ENCODE peak calls at places on chromosomes 13 and 19, in ten cellular contexts. One of them, this sample, is unnamed.
A peak's percentile ranks its signal among the peaks of the same experiment; 100 is the strongest.

GRCh38 chr13:99983401-99984133 is 2.0 kb downstream of the ZIC2 start:
- DNase-seq in T follicular helper cell: no peak
- DNase-seq in neural progenitor cell: peak; percentile 48
- DNase-seq in stimulated activated CD4-positive, alpha-beta T cell treated with anti-CD3 and anti-CD28 coated beads, Interleukin-15, amount 100 ng/mL, for 1 hour: no peak
- DNase-seq in H1: peak; percentile 46
- DNase-seq in SHP77: no peak
- DNase-seq in HFFc6: no peak
- DNase-seq in ELR: peak; percentile 43
- DNase-seq in activated naive CD4-positive, alpha-beta T cell treated with anti-CD3 and anti-CD28 coated beads, Interleukin-2, amount 50 U/mL, for 72 hours: peak; percentile 20
- DNase-seq in activated CD8-positive, alpha-beta memory T cell treated with anti-CD3 and anti-CD28 coated beads, Interleukin-2, amount 50 U/mL, for 48 hours: no peak
- DNase-seq in this sample: peak; percentile 84

GRCh38 chr19:15293751-15294505 is 38.4 kb downstream of the BRD4 start:
- DNase-seq in T follicular helper cell: no peak
- DNase-seq in neural progenitor cell: no peak
- DNase-seq in stimulated activated CD4-positive, alpha-beta T cell treated with anti-CD3 and anti-CD28 coated beads, Interleukin-15, amount 100 ng/mL, for 1 hour: no peak
- DNase-seq in H1: no peak
- DNase-seq in SHP77: no peak
- DNase-seq in HFFc6: no peak
- DNase-seq in ELR: no peak
- DNase-seq in activated naive CD4-positive, alpha-beta T cell treated with anti-CD3 and anti-CD28 coated beads, Interleukin-2, amount 50 U/mL, for 72 hours: no peak
- DNase-seq in activated CD8-positive, alpha-beta memory T cell treated with anti-CD3 and anti-CD28 coated beads, Interleukin-2, amount 50 U/mL, for 48 hours: no peak
- DNase-seq in this sample: no peak

GRCh38 chr13:94708031-94708571 is 4.2 kb downstream of the SOX21 start:
- DNase-seq in T follicular helper cell: no peak
- DNase-seq in neural progenitor cell: peak; percentile 95
- DNase-seq in stimulated activated CD4-positive, alpha-beta T cell treated with anti-CD3 and anti-CD28 coated beads, Interleukin-15, amount 100 ng/mL, for 1 hour: no peak
- DNase-seq in H1: peak; percentile 71
- DNase-seq in SHP77: no peak
- DNase-seq in HFFc6: no peak
- DNase-seq in ELR: no peak
- DNase-seq in activated naive CD4-positive, alpha-beta T cell treated with anti-CD3 and anti-CD28 coated beads, Interleukin-2, amount 50 U/mL, for 72 hours: no peak
- DNase-seq in activated CD8-positive, alpha-beta memory T cell treated with anti-CD3 and anti-CD28 coated beads, Interleukin-2, amount 50 U/mL, for 48 hours: peak; percentile 57
- DNase-seq in this sample: peak; percentile 84

GRCh38 chr13:112172641-112173171 is 105.8 kb downstream of the SOX1 start:
- DNase-seq in T follicular helper cell: no peak
- DNase-seq in neural progenitor cell: peak; percentile 26
- DNase-seq in stimulated activated CD4-positive, alpha-beta T cell treated with anti-CD3 and anti-CD28 coated beads, Interleukin-15, amount 100 ng/mL, for 1 hour: no peak
- DNase-seq in H1: no peak
- DNase-seq in SHP77: no peak
- DNase-seq in HFFc6: no peak
- DNase-seq in ELR: no peak
- DNase-seq in activated naive CD4-positive, alpha-beta T cell treated with anti-CD3 and anti-CD28 coated beads, Interleukin-2, amount 50 U/mL, for 72 hours: no peak
- DNase-seq in activated CD8-positive, alpha-beta memory T cell treated with anti-CD3 and anti-CD28 coated beads, Interleukin-2, amount 50 U/mL, for 48 hours: no peak
- DNase-seq in this sample: peak; percentile 25

GRCh38 chr13:100154835-100155463 is 66.1 kb downstream of the PCCA start:
- DNase-seq in T follicular helper cell: no peak
- DNase-seq in neural progenitor cell: peak; percentile 22
- DNase-seq in stimulated activated CD4-positive, alpha-beta T cell treated with anti-CD3 and anti-CD28 coated beads, Interleukin-15, amount 100 ng/mL, for 1 hour: no peak
- DNase-seq in H1: no peak
- DNase-seq in SHP77: no peak
- DNase-seq in HFFc6: no peak
- DNase-seq in ELR: no peak
- DNase-seq in activated naive CD4-positive, alpha-beta T cell treated with anti-CD3 and anti-CD28 coated beads, Interleukin-2, amount 50 U/mL, for 72 hours: no peak
- DNase-seq in activated CD8-positive, alpha-beta memory T cell treated with anti-CD3 and anti-CD28 coated beads, Interleukin-2, amount 50 U/mL, for 48 hours: no peak
- DNase-seq in this sample: no peak

GRCh38 chr19:6610934-6611370 is 20.0 kb upstream of the CD70 start:
- DNase-seq in T follicular helper cell: no peak
- DNase-seq in neural progenitor cell: no peak
- DNase-seq in stimulated activated CD4-positive, alpha-beta T cell treated with anti-CD3 and anti-CD28 coated beads, Interleukin-15, amount 100 ng/mL, for 1 hour: no peak
- DNase-seq in H1: no peak
- DNase-seq in SHP77: no peak
- DNase-seq in HFFc6: peak; percentile 93
- DNase-seq in ELR: peak; percentile 92
- DNase-seq in activated naive CD4-positive, alpha-beta T cell treated with anti-CD3 and anti-CD28 coated beads, Interleukin-2, amount 50 U/mL, for 72 hours: no peak
- DNase-seq in activated CD8-positive, alpha-beta memory T cell treated with anti-CD3 and anti-CD28 coated beads, Interleukin-2, amount 50 U/mL, for 48 hours: no peak
- DNase-seq in this sample: no peak

GRCh38 chr13:103941506-103942148 is 875.4 kb upstream of the SLC10A2 start:
- DNase-seq in T follicular helper cell: no peak
- DNase-seq in neural progenitor cell: no peak
- DNase-seq in stimulated activated CD4-positive, alpha-beta T cell treated with anti-CD3 and anti-CD28 coated beads, Interleukin-15, amount 100 ng/mL, for 1 hour: no peak
- DNase-seq in H1: no peak
- DNase-seq in SHP77: no peak
- DNase-seq in HFFc6: no peak
- DNase-seq in ELR: no peak
- DNase-seq in activated naive CD4-positive, alpha-beta T cell treated with anti-CD3 and anti-CD28 coated beads, Interleukin-2, amount 50 U/mL, for 72 hours: no peak
- DNase-seq in activated CD8-positive, alpha-beta memory T cell treated with anti-CD3 and anti-CD28 coated beads, Interleukin-2, amount 50 U/mL, for 48 hours: no peak
- DNase-seq in this sample: no peak

GRCh38 chr19:2927032-2927430 is 17.7 kb downstream of the ZNF77 start:
- DNase-seq in T follicular helper cell: no peak
- DNase-seq in neural progenitor cell: no peak
- DNase-seq in stimulated activated CD4-positive, alpha-beta T cell treated with anti-CD3 and anti-CD28 coated beads, Interleukin-15, amount 100 ng/mL, for 1 hour: no peak
- DNase-seq in H1: no peak
- DNase-seq in SHP77: no peak
- DNase-seq in HFFc6: no peak
- DNase-seq in ELR: no peak
- DNase-seq in activated naive CD4-positive, alpha-beta T cell treated with anti-CD3 and anti-CD28 coated beads, Interleukin-2, amount 50 U/mL, for 72 hours: no peak
- DNase-seq in activated CD8-positive, alpha-beta memory T cell treated with anti-CD3 and anti-CD28 coated beads, Interleukin-2, amount 50 U/mL, for 48 hours: no peak
- DNase-seq in this sample: no peak

GRCh38 chr13:39306639-39307589 is 268.7 kb downstream of the NHLRC3 start:
- DNase-seq in T follicular helper cell: no peak
- DNase-seq in neural progenitor cell: no peak
- DNase-seq in stimulated activated CD4-positive, alpha-beta T cell treated with anti-CD3 and anti-CD28 coated beads, Interleukin-15, amount 100 ng/mL, for 1 hour: no peak
- DNase-seq in H1: no peak
- DNase-seq in SHP77: no peak
- DNase-seq in HFFc6: no peak
- DNase-seq in ELR: no peak
- DNase-seq in activated naive CD4-positive, alpha-beta T cell treated with anti-CD3 and anti-CD28 coated beads, Interleukin-2, amount 50 U/mL, for 72 hours: no peak
- DNase-seq in activated CD8-positive, alpha-beta memory T cell treated with anti-CD3 and anti-CD28 coated beads, Interleukin-2, amount 50 U/mL, for 48 hours: no peak
- DNase-seq in this sample: no peak

GRCh38 chr19:10998045-10998533 is 37.3 kb downstream of the SMARCA4 start:
- DNase-seq in T follicular helper cell: no peak
- DNase-seq in neural progenitor cell: no peak
- DNase-seq in stimulated activated CD4-positive, alpha-beta T cell treated with anti-CD3 and anti-CD28 coated beads, Interleukin-15, amount 100 ng/mL, for 1 hour: no peak
- DNase-seq in H1: no peak
- DNase-seq in SHP77: no peak
- DNase-seq in HFFc6: no peak
- DNase-seq in ELR: no peak
- DNase-seq in activated naive CD4-positive, alpha-beta T cell treated with anti-CD3 and anti-CD28 coated beads, Interleukin-2, amount 50 U/mL, for 72 hours: no peak
- DNase-seq in activated CD8-positive, alpha-beta memory T cell treated with anti-CD3 and anti-CD28 coated beads, Interleukin-2, amount 50 U/mL, for 48 hours: no peak
- DNase-seq in this sample: no peak

GRCh38 chr19:2532252-2533071 is 56.5 kb downstream of the GADD45B start:
- DNase-seq in T follicular helper cell: no peak
- DNase-seq in neural progenitor cell: no peak
- DNase-seq in stimulated activated CD4-positive, alpha-beta T cell treated with anti-CD3 and anti-CD28 coated beads, Interleukin-15, amount 100 ng/mL, for 1 hour: no peak
- DNase-seq in H1: no peak
- DNase-seq in SHP77: no peak
- DNase-seq in HFFc6: peak; percentile 96
- DNase-seq in ELR: peak; percentile 94
- DNase-seq in activated naive CD4-positive, alpha-beta T cell treated with anti-CD3 and anti-CD28 coated beads, Interleukin-2, amount 50 U/mL, for 72 hours: no peak
- DNase-seq in activated CD8-positive, alpha-beta memory T cell treated with anti-CD3 and anti-CD28 coated beads, Interleukin-2, amount 50 U/mL, for 48 hours: no peak
- DNase-seq in this sample: no peak

GRCh38 chr19:4849019-4849418 is 17.5 kb upstream of the TICAM1 start:
- DNase-seq in T follicular helper cell: no peak
- DNase-seq in neural progenitor cell: no peak
- DNase-seq in stimulated activated CD4-positive, alpha-beta T cell treated with anti-CD3 and anti-CD28 coated beads, Interleukin-15, amount 100 ng/mL, for 1 hour: no peak
- DNase-seq in H1: no peak
- DNase-seq in SHP77: no peak
- DNase-seq in HFFc6: no peak
- DNase-seq in ELR: no peak
- DNase-seq in activated naive CD4-positive, alpha-beta T cell treated with anti-CD3 and anti-CD28 coated beads, Interleukin-2, amount 50 U/mL, for 72 hours: no peak
- DNase-seq in activated CD8-positive, alpha-beta memory T cell treated with anti-CD3 and anti-CD28 coated beads, Interleukin-2, amount 50 U/mL, for 48 hours: no peak
- DNase-seq in this sample: no peak

GRCh38 chr13:45456196-45456972 is 8.4 kb upstream of the COG3 start:
- DNase-seq in T follicular helper cell: no peak
- DNase-seq in neural progenitor cell: no peak
- DNase-seq in stimulated activated CD4-positive, alpha-beta T cell treated with anti-CD3 and anti-CD28 coated beads, Interleukin-15, amount 100 ng/mL, for 1 hour: no peak
- DNase-seq in H1: no peak
- DNase-seq in SHP77: no peak
- DNase-seq in HFFc6: peak; percentile 54
- DNase-seq in ELR: peak; percentile 66
- DNase-seq in activated naive CD4-positive, alpha-beta T cell treated with anti-CD3 and anti-CD28 coated beads, Interleukin-2, amount 50 U/mL, for 72 hours: no peak
- DNase-seq in activated CD8-positive, alpha-beta memory T cell treated with anti-CD3 and anti-CD28 coated beads, Interleukin-2, amount 50 U/mL, for 48 hours: no peak
- DNase-seq in this sample: no peak

GRCh38 chr13:97627566-97627965 is 193.6 kb downstream of the RAP2A start:
- DNase-seq in T follicular helper cell: no peak
- DNase-seq in neural progenitor cell: peak; percentile 20
- DNase-seq in stimulated activated CD4-positive, alpha-beta T cell treated with anti-CD3 and anti-CD28 coated beads, Interleukin-15, amount 100 ng/mL, for 1 hour: no peak
- DNase-seq in H1: no peak
- DNase-seq in SHP77: peak; percentile 95
- DNase-seq in HFFc6: peak; percentile 56
- DNase-seq in ELR: peak; percentile 38
- DNase-seq in activated naive CD4-positive, alpha-beta T cell treated with anti-CD3 and anti-CD28 coated beads, Interleukin-2, amount 50 U/mL, for 72 hours: no peak
- DNase-seq in activated CD8-positive, alpha-beta memory T cell treated with anti-CD3 and anti-CD28 coated beads, Interleukin-2, amount 50 U/mL, for 48 hours: no peak
- DNase-seq in this sample: peak; percentile 69

GRCh38 chr13:21670006-21670882 is 629 bp upstream of the FGF9 start:
- DNase-seq in T follicular helper cell: peak; percentile 39
- DNase-seq in neural progenitor cell: peak; percentile 87
- DNase-seq in stimulated activated CD4-positive, alpha-beta T cell treated with anti-CD3 and anti-CD28 coated beads, Interleukin-15, amount 100 ng/mL, for 1 hour: peak; percentile 50
- DNase-seq in H1: no peak
- DNase-seq in SHP77: peak; percentile 64
- DNase-seq in HFFc6: peak; percentile 5
- DNase-seq in ELR: peak; percentile 60
- DNase-seq in activated naive CD4-positive, alpha-beta T cell treated with anti-CD3 and anti-CD28 coated beads, Interleukin-2, amount 50 U/mL, for 72 hours: peak; percentile 48
- DNase-seq in activated CD8-positive, alpha-beta memory T cell treated with anti-CD3 and anti-CD28 coated beads, Interleukin-2, amount 50 U/mL, for 48 hours: peak; percentile 80
- DNase-seq in this sample: peak; percentile 83

GRCh38 chr13:23321534-23322241 is 111.8 kb downstream of the SACS start:
- DNase-seq in T follicular helper cell: no peak
- DNase-seq in neural progenitor cell: no peak
- DNase-seq in stimulated activated CD4-positive, alpha-beta T cell treated with anti-CD3 and anti-CD28 coated beads, Interleukin-15, amount 100 ng/mL, for 1 hour: no peak
- DNase-seq in H1: no peak
- DNase-seq in SHP77: no peak
- DNase-seq in HFFc6: peak; percentile 90
- DNase-seq in ELR: peak; percentile 96
- DNase-seq in activated naive CD4-positive, alpha-beta T cell treated with anti-CD3 and anti-CD28 coated beads, Interleukin-2, amount 50 U/mL, for 72 hours: peak; percentile 9
- DNase-seq in activated CD8-positive, alpha-beta memory T cell treated with anti-CD3 and anti-CD28 coated beads, Interleukin-2, amount 50 U/mL, for 48 hours: no peak
- DNase-seq in this sample: no peak

GRCh38 chr13:61880576-61881283 is 465.1 kb upstream of the PCDH20 start:
- DNase-seq in T follicular helper cell: no peak
- DNase-seq in neural progenitor cell: peak; percentile 59
- DNase-seq in stimulated activated CD4-positive, alpha-beta T cell treated with anti-CD3 and anti-CD28 coated beads, Interleukin-15, amount 100 ng/mL, for 1 hour: no peak
- DNase-seq in H1: no peak
- DNase-seq in SHP77: no peak
- DNase-seq in HFFc6: no peak
- DNase-seq in ELR: peak; percentile 46
- DNase-seq in activated naive CD4-positive, alpha-beta T cell treated with anti-CD3 and anti-CD28 coated beads, Interleukin-2, amount 50 U/mL, for 72 hours: peak; percentile 12
- DNase-seq in activated CD8-positive, alpha-beta memory T cell treated with anti-CD3 and anti-CD28 coated beads, Interleukin-2, amount 50 U/mL, for 48 hours: no peak
- DNase-seq in this sample: peak; percentile 75

GRCh38 chr19:43337737-43338136 is 15.7 kb upstream of the CD177 start:
- DNase-seq in T follicular helper cell: no peak
- DNase-seq in neural progenitor cell: no peak
- DNase-seq in stimulated activated CD4-positive, alpha-beta T cell treated with anti-CD3 and anti-CD28 coated beads, Interleukin-15, amount 100 ng/mL, for 1 hour: no peak
- DNase-seq in H1: no peak
- DNase-seq in SHP77: no peak
- DNase-seq in HFFc6: no peak
- DNase-seq in ELR: no peak
- DNase-seq in activated naive CD4-positive, alpha-beta T cell treated with anti-CD3 and anti-CD28 coated beads, Interleukin-2, amount 50 U/mL, for 72 hours: no peak
- DNase-seq in activated CD8-positive, alpha-beta memory T cell treated with anti-CD3 and anti-CD28 coated beads, Interleukin-2, amount 50 U/mL, for 48 hours: no peak
- DNase-seq in this sample: no peak